ENCODE peak calls at places on chromosomes 16 and 17, in four cellular contexts. One of them, this sample, is unnamed.

GRCh38 chr16:16131659-16132058 is 91.6 kb downstream of the ABCC6 start:
- DNase-seq in K562: no peak
- DNase-seq in GM12878: no peak
- DNase-seq in HL-60: no peak
- DNase-seq in this sample: no peak

GRCh38 chr17:77489898-77490265 is 349.1 kb downstream of the SEC14L1 start:
- DNase-seq in HL-60: no peak
- DNase-seq in GM12878: no peak
- DNase-seq in K562: no peak
- DNase-seq in this sample: no peak

GRCh38 chr17:65550758-65551157 is 10.7 kb downstream of the AXIN2 start:
- DNase-seq in GM12878: no peak
- DNase-seq in HL-60: no peak
- DNase-seq in K562: no peak
- DNase-seq in this sample: no peak

GRCh38 chr17:7058831-7059447 is 15.0 kb upstream of the SLC16A11 start:
- DNase-seq in HL-60: no peak
- DNase-seq in K562: no peak
- DNase-seq in GM12878: no peak
- DNase-seq in this sample: no peak

GRCh38 chr17:29949708-29950107 is 8.3 kb downstream of the EFCAB5 start:
- DNase-seq in HL-60: no peak
- DNase-seq in GM12878: no peak
- DNase-seq in K562: no peak
- DNase-seq in this sample: no peak

GRCh38 chr17:74776990-74777389 is 845 bp upstream of the NAT9 start:
- DNase-seq in HL-60: no peak
- DNase-seq in K562: peak; percentile 75
- DNase-seq in GM12878: no peak
- DNase-seq in this sample: no peak

GRCh38 chr16:2465653-2466415 is 5.3 kb upstream of the NTN3 start:
- DNase-seq in K562: peak; percentile 57
- DNase-seq in GM12878: no peak
- DNase-seq in HL-60: peak; percentile 25
- DNase-seq in this sample: no peak

GRCh38 chr17:68344701-68345136 is 53.4 kb downstream of the ARSG start:
- DNase-seq in GM12878: no peak
- DNase-seq in K562: no peak
- DNase-seq in HL-60: peak; percentile 97
- DNase-seq in this sample: no peak

GRCh38 chr16:2273484-2273883 is 5.6 kb upstream of the RNPS1 start:
- DNase-seq in GM12878: no peak
- DNase-seq in K562: no peak
- DNase-seq in HL-60: no peak
- DNase-seq in this sample: no peak

GRCh38 chr16:21156767-21157467 is 1.6 kb upstream of the LDAF1 start:
- DNase-seq in GM12878: no peak
- DNase-seq in HL-60: peak; percentile 13
- DNase-seq in K562: peak; percentile 61
- DNase-seq in this sample: peak; percentile 30

GRCh38 chr17:50556803-50557202 is 3.7 kb upstream of the CACNA1G start:
- DNase-seq in K562: no peak
- DNase-seq in HL-60: no peak
- DNase-seq in GM12878: no peak
- DNase-seq in this sample: no peak

GRCh38 chr17:76550712-76551615 is 11.1 kb downstream of the PRCD start:
- DNase-seq in K562: no peak
- DNase-seq in HL-60: peak; percentile 76
- DNase-seq in GM12878: no peak
- DNase-seq in this sample: no peak

GRCh38 chr17:77499699-77500435 is 359.1 kb downstream of the SEC14L1 start:
- DNase-seq in HL-60: no peak
- DNase-seq in K562: no peak
- DNase-seq in GM12878: no peak
- DNase-seq in this sample: peak; percentile 9

GRCh38 chr16:70548936-70549335 is 25.3 kb downstream of the SF3B3 start:
- DNase-seq in GM12878: no peak
- DNase-seq in HL-60: no peak
- DNase-seq in K562: no peak
- DNase-seq in this sample: no peak

GRCh38 chr17:55768946-55769624 is 18.2 kb downstream of the PCTP start:
- DNase-seq in K562: no peak
- DNase-seq in HL-60: no peak
- DNase-seq in GM12878: no peak
- DNase-seq in this sample: no peak

GRCh38 chr17:77755410-77755963 is 203.0 kb upstream of the TNRC6C start:
- DNase-seq in GM12878: no peak
- DNase-seq in K562: no peak
- DNase-seq in HL-60: no peak
- DNase-seq in this sample: no peak

GRCh38 chr16:22397459-22397858 is 23.0 kb upstream of the CDR2 start:
- DNase-seq in GM12878: no peak
- DNase-seq in HL-60: no peak
- DNase-seq in K562: no peak
- DNase-seq in this sample: no peak

GRCh38 chr16:56346131-56346890 is 79.0 kb downstream of the AMFR start:
- DNase-seq in K562: no peak
- DNase-seq in HL-60: no peak
- DNase-seq in GM12878: no peak
- DNase-seq in this sample: no peak

GRCh38 chr16:28326881-28327610 is 34.7 kb downstream of the SBK1 start:
- DNase-seq in HL-60: peak; percentile 67
- DNase-seq in GM12878: no peak
- DNase-seq in K562: peak; percentile 67
- DNase-seq in this sample: peak; percentile 75

GRCh38 chr17:67360880-67361279 is 5.5 kb downstream of the PSMD12 start:
- DNase-seq in K562: no peak
- DNase-seq in GM12878: no peak
- DNase-seq in HL-60: no peak
- DNase-seq in this sample: no peak

GRCh38 chr16:51374346-51374745 is 223.3 kb upstream of the SALL1 start:
- DNase-seq in HL-60: no peak
- DNase-seq in K562: no peak
- DNase-seq in GM12878: no peak
- DNase-seq in this sample: no peak

GRCh38 chr17:78142113-78142861 is 3.9 kb upstream of the C17orf99 start:
- DNase-seq in K562: peak; percentile 49
- DNase-seq in HL-60: no peak
- DNase-seq in GM12878: no peak
- DNase-seq in this sample: no peak

GRCh38 chr17:33686171-33686570 is 393.1 kb upstream of the ASIC2 start:
- DNase-seq in GM12878: no peak
- DNase-seq in K562: peak; percentile 56
- DNase-seq in HL-60: no peak
- DNase-seq in this sample: peak; percentile 18

GRCh38 chr16:1773703-1774455 is 945 bp upstream of the MRPS34 start:
- DNase-seq in HL-60: peak; percentile 69
- DNase-seq in K562: no peak
- DNase-seq in GM12878: no peak
- DNase-seq in this sample: no peak

GRCh38 chr17:66533572-66533971 is 231.2 kb downstream of the PRKCA start:
- DNase-seq in K562: no peak
- DNase-seq in HL-60: no peak
- DNase-seq in GM12878: no peak
- DNase-seq in this sample: no peak

GRCh38 chr17:32971171-32971570 is 20.5 kb upstream of the SPACA3 start:
- DNase-seq in GM12878: peak; percentile 56
- DNase-seq in K562: peak; percentile 95
- DNase-seq in HL-60: no peak
- DNase-seq in this sample: no peak

GRCh38 chr16:2507679-2508064 is 6.1 kb upstream of the ATP6V0C start:
- DNase-seq in HL-60: peak; percentile 79
- DNase-seq in K562: no peak
- DNase-seq in GM12878: no peak
- DNase-seq in this sample: no peak

GRCh38 chr16:22898874-22899348 is 84.9 kb downstream of the HS3ST2 start:
- DNase-seq in GM12878: peak; percentile 1
- DNase-seq in HL-60: peak; percentile 75
- DNase-seq in K562: peak; percentile 31
- DNase-seq in this sample: no peak

GRCh38 chr17:78798695-78799559 is 16.9 kb upstream of the CYTH1 start:
- DNase-seq in GM12878: no peak
- DNase-seq in HL-60: no peak
- DNase-seq in K562: peak; percentile 49
- DNase-seq in this sample: no peak

GRCh38 chr17:29193146-29193545 is 12.9 kb upstream of the MYO18A start:
- DNase-seq in GM12878: no peak
- DNase-seq in K562: no peak
- DNase-seq in HL-60: no peak
- DNase-seq in this sample: no peak

GRCh38 chr16:67842509-67843342 is 606 bp downstream of the THAP11 start:
- DNase-seq in GM12878: no peak
- DNase-seq in K562: peak; percentile 32
- DNase-seq in HL-60: peak; percentile 58
- DNase-seq in this sample: no peak

DNA sequence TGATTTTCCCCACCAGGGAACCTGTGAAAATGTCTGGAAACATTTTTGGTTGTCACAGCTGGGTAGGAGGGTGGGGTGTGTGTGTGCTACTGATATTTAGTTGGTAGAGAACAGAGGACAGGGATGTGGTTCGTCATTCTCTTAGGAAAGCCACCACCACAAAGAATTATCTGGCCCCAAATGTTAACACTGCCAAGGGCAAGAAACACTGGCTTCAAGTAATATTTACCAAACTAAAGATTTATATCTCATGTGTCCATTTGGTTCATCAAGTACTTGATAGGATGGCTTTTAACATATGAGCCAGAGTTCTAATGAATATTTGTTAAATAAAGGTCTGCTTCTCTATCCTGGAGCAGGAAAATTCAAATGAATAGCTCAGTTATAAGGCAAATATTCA is 19.5 kb downstream of the MPHOSPH6 start:
- DNase-seq in K562: no peak
- DNase-seq in HL-60: no peak
- DNase-seq in GM12878: no peak
- DNase-seq in this sample: no peak
- TF ChIP-seq SPI1 in K562: no peak
- TF ChIP-seq SPI1 in HL-60: no peak
- TF ChIP-seq SPI1 in GM12878: no peak
- TF ChIP-seq SPI1 in this sample: no peak

GRCh38 chr17:3943240-3943891 is 20.9 kb downstream of the ATP2A3 start:
- DNase-seq in GM12878: no peak
- DNase-seq in K562: no peak
- DNase-seq in HL-60: no peak
- DNase-seq in this sample: no peak

GRCh38 chr17:3937359-3937758 is 21.1 kb upstream of the P2RX1 start:
- DNase-seq in HL-60: no peak
- DNase-seq in K562: no peak
- DNase-seq in GM12878: no peak
- DNase-seq in this sample: no peak

GRCh38 chr17:3944485-3945388 is 19.5 kb downstream of the ATP2A3 start:
- DNase-seq in K562: peak; percentile 74
- DNase-seq in HL-60: no peak
- DNase-seq in GM12878: no peak
- DNase-seq in this sample: peak; percentile 74

GRCh38 chr17:3935825-3936355 is 19.6 kb upstream of the P2RX1 start:
- DNase-seq in HL-60: no peak
- DNase-seq in K562: no peak
- DNase-seq in GM12878: no peak
- DNase-seq in this sample: no peak

DNA sequence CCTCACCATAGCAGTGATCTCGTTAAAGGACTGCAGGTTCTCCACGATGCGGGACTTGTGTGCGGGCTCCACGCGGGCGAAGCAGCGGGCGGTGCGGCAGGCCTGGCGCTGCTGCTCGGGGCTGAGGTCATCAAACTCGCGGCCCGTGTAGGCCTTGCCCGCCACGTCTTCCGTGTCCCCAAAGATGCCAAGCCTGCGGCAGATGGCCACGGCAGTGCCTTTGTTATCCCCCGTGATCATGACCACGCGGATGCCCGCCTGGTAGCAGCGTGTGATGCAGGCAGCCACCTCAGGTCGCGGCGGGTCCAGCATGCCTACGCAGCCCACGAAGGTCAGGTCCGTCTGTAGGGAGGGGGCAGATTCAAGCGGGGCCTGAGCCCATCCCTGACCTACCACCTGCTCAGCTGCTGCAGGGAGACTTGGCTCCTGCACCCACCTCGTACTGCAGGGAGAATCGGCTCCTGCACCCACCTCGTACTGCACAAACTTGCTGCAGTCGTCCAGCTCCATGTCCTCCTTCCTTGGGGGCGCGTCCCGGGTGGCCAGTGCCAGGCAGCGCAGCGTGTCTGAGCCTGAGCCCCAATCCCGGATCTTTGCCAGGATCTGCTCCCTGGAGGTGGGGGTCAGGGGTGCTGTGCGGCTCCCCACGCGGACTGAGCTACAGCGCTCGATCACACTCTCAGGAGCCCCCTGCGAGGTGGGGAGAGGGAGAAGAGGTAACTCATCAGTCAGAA is 23.1 kb downstream of the ATP2A3 start:
- DNase-seq in GM12878: no peak
- DNase-seq in K562: no peak
- DNase-seq in HL-60: no peak
- DNase-seq in this sample: no peak
- TF ChIP-seq POLR2AphosphoS5 in GM12878: no peak
- TF ChIP-seq POLR2AphosphoS5 in K562: no peak
- TF ChIP-seq POLR2AphosphoS5 in HL-60: no peak
- TF ChIP-seq POLR2AphosphoS5 in this sample: no peak

GRCh38 chr16:87212026-87212425 is 105.2 kb downstream of the C16orf95 start:
- DNase-seq in GM12878: no peak
- DNase-seq in K562: no peak
- DNase-seq in HL-60: no peak
- DNase-seq in this sample: no peak

GRCh38 chr16:87209808-87210512 is 107.2 kb downstream of the C16orf95 start:
- DNase-seq in HL-60: no peak
- DNase-seq in K562: no peak
- DNase-seq in GM12878: no peak
- DNase-seq in this sample: no peak

GRCh38 chr16:87207965-87208364 is 109.2 kb downstream of the C16orf95 start:
- DNase-seq in HL-60: no peak
- DNase-seq in GM12878: no peak
- DNase-seq in K562: no peak
- DNase-seq in this sample: no peak

GRCh38 chr16:87213536-87213935 is 103.7 kb downstream of the C16orf95 start:
- DNase-seq in GM12878: no peak
- DNase-seq in K562: no peak
- DNase-seq in HL-60: no peak
- DNase-seq in this sample: no peak

DNA sequence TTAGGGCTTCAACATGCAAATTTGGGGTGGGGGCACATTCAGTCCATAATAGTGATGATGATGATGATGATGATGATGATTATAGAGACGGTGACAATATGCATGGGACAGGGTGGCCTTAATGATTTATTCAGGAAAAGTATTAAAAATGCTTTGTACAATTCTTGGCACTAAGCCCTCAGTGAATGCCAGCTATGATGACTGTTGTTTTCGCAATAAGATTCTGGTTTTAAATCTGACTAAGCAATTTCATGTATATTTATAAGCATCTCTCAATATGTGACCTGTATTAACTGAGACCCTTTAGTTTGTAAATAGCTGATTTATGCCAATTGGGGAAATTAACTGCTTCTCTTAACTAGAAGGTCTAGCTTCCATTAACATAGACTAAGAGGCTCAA is 106.2 kb downstream of the C16orf95 start:
- DNase-seq in K562: no peak
- DNase-seq in HL-60: no peak
- DNase-seq in GM12878: no peak
- DNase-seq in this sample: no peak
- TF ChIP-seq SPI1 in K562: no peak
- TF ChIP-seq SPI1 in HL-60: no peak
- TF ChIP-seq SPI1 in GM12878: no peak
- TF ChIP-seq SPI1 in this sample: no peak

GRCh38 chr17:45837603-45838002 is 7.1 kb upstream of the SPPL2C start:
- DNase-seq in K562: no peak
- DNase-seq in HL-60: no peak
- DNase-seq in GM12878: no peak
- DNase-seq in this sample: no peak
- TF ChIP-seq POLR2AphosphoS5 in K562: no peak
- TF ChIP-seq POLR2AphosphoS5 in HL-60: no peak
- TF ChIP-seq POLR2AphosphoS5 in GM12878: no peak
- TF ChIP-seq POLR2AphosphoS5 in this sample: no peak